ENCODE peak calls at places on chromosomes 12 and 14, in nine cellular contexts. C is head of caudate nucleus, U is fibroblast of the aortic adventitia, M is NCI-H69, V is MV-4-11, N is cerebellar cortex, P is T-helper 9 cell, R is ascending aorta, A is RWPE1. K is an unnamed sample.
A peak's percentile ranks its signal among the peaks of the same experiment; 100 is the strongest.

GRCh38 chr12:94710933-94711332 is 60.6 kb upstream of the TMCC3 start:
- DNase-seq in A (no peak), P (no peak), U (no peak), C (peak; percentile 20), V (peak; percentile 36), R (no peak), N (peak; percentile 36), M (peak; percentile 41), K (no peak)

GRCh38 chr14:67633451-67634154 is 13.9 kb downstream of the ARG2 start:
- DNase-seq in P (no peak), A (no peak), U (no peak), N (no peak), R (no peak), C (no peak), V (no peak), M (no peak), K (no peak)

GRCh38 chr14:31561155-31561846 is at the start of gene NUBPL:
- DNase-seq in P (peak; percentile 98), V (peak; percentile 92), C (peak; percentile 98), M (peak; percentile 95), U (peak; percentile 96), N (peak; percentile 95), A (peak; percentile 89), R (peak; percentile 79), K (peak; percentile 89)

GRCh38 chr12:5567021-5567744 is 135.3 kb downstream of the NTF3 start:
- DNase-seq in M (peak; percentile 70), V (no peak), U (no peak), R (no peak), A (no peak), P (no peak), C (no peak), N (no peak), K (no peak)

GRCh38 chr12:56766535-56766934 is 3.4 kb downstream of the HSD17B6 start:
- DNase-seq in P (no peak), M (no peak), A (no peak), V (peak; percentile 94), R (no peak), C (no peak), U (no peak), N (no peak), K (no peak)

GRCh38 chr14:66443158-66443695 is 42.9 kb upstream of the CCDC196 start:
- DNase-seq in V (no peak), P (no peak), U (no peak), A (no peak), M (no peak), R (no peak), N (no peak), C (no peak), K (no peak)

GRCh38 chr14:80906946-80907345 is 34.6 kb downstream of the CEP128 start:
- DNase-seq in R (no peak), C (no peak), N (no peak), M (no peak), V (no peak), U (peak; percentile 31), P (no peak), A (no peak), K (no peak)

GRCh38 chr12:25241171-25242020 is 9.3 kb downstream of the KRAS start:
- DNase-seq in C (no peak), R (no peak), N (peak; percentile 55), P (peak; percentile 6), M (peak; percentile 22), U (peak; percentile 79), A (no peak), V (peak; percentile 51), K (peak; percentile 15)

GRCh38 chr14:37172024-37172869 is at the start of gene SLC25A21:
- DNase-seq in V (no peak), P (no peak), R (no peak), M (peak; percentile 95), A (peak; percentile 85), C (peak; percentile 84), U (peak; percentile 81), N (peak; percentile 65), K (peak; percentile 22)

GRCh38 chr12:6133642-6134041 is 9.2 kb upstream of the VWF start:
- DNase-seq in A (no peak), V (no peak), R (no peak), U (no peak), M (no peak), P (no peak), C (no peak), N (no peak), K (no peak)

GRCh38 chr14:66403183-66403582 is 83.0 kb upstream of the CCDC196 start:
- DNase-seq in R (no peak), A (peak; percentile 40), N (peak; percentile 50), M (peak; percentile 36), P (no peak), V (peak; percentile 54), C (no peak), U (peak; percentile 69), K (peak; percentile 7)

GRCh38 chr12:100234166-100234565 is 32.7 kb downstream of the DEPDC4 start:
- DNase-seq in C (no peak), M (no peak), N (no peak), V (no peak), A (no peak), R (no peak), U (peak; percentile 60), P (no peak), K (no peak)

GRCh38 chr12:80175307-80175930 is 76.1 kb downstream of the OTOGL start:
- DNase-seq in P (no peak), A (no peak), U (peak; percentile 28), R (no peak), C (no peak), N (no peak), V (no peak), M (peak; percentile 49), K (no peak)

GRCh38 chr14:56708704-56709103 is 101.6 kb downstream of the OTX2 start:
- DNase-seq in M (no peak), V (no peak), A (no peak), R (no peak), N (no peak), U (no peak), P (no peak), C (no peak), K (no peak)

GRCh38 chr14:21087294-21088091 is 11.0 kb downstream of the ZNF219 start:
- DNase-seq in A (no peak), V (peak; percentile 96), M (peak; percentile 84), C (peak; percentile 74), U (peak; percentile 95), R (no peak), P (peak; percentile 68), N (peak; percentile 94), K (peak; percentile 91)

GRCh38 chr14:72523397-72524157 is 370.3 kb downstream of the DPF3 start:
- DNase-seq in N (no peak), M (no peak), R (no peak), A (no peak), V (peak; percentile 16), C (no peak), U (peak; percentile 71), P (no peak), K (no peak)

GRCh38 chr14:85533821-85534271 is 3.9 kb downstream of the FLRT2 start:
- DNase-seq in V (no peak), U (no peak), C (peak; percentile 36), N (no peak), P (no peak), M (peak; percentile 79), A (peak; percentile 9), R (no peak), K (no peak)

GRCh38 chr14:77324816-77325745 is 4.2 kb downstream of the GSTZ1 start:
- DNase-seq in N (no peak), C (no peak), A (no peak), U (no peak), R (no peak), M (peak; percentile 53), V (no peak), P (no peak), K (no peak)

GRCh38 chr12:89706551-89707348 is 1.9 kb downstream of the ATP2B1 start:
- DNase-seq in P (no peak), N (peak; percentile 57), V (no peak), C (peak; percentile 61), M (peak; percentile 81), U (no peak), R (no peak), A (no peak), K (no peak)

GRCh38 chr12:93892431-93893210 is 215.4 kb downstream of the CRADD start:
- DNase-seq in N (no peak), R (no peak), A (no peak), C (peak; percentile 19), U (peak; percentile 30), V (no peak), M (peak; percentile 40), P (no peak), K (no peak)